ENCODE peak calls at places on chromosomes 6 and 20, in seven cellular contexts. U is SK-N-SH, F is H1, K is HCT116, C is HepG2, Z is GM12878, G is K562. N is an unnamed sample.

GRCh38 chr6:135012764-135013163 is 41.9 kb downstream of the HBS1L start:
- DNase-seq in K (no peak), C (no peak), F (no peak), G (no peak), U (no peak), Z (no peak), N (no peak)

GRCh38 chr20:3730803-3731370 is 1.6 kb upstream of the HSPA12B start:
- DNase-seq in U (no peak), Z (no peak), C (no peak), G (no peak), F (no peak), K (no peak), N (no peak)

GRCh38 chr6:19433101-19433500 is 404.1 kb upstream of the ID4 start:
- DNase-seq in G (no peak), F (no peak), C (no peak), K (no peak), U (no peak), Z (no peak), N (no peak)

GRCh38 chr20:32929162-32929561 is 70.4 kb downstream of the EFCAB8 start:
- DNase-seq in Z (no peak), C (no peak), G (no peak), F (no peak), K (no peak), U (no peak), N (no peak)

GRCh38 chr6:165218816-165219215 is 90.6 kb downstream of the C6orf118 start:
- DNase-seq in K (no peak), Z (no peak), G (no peak), F (no peak), U (no peak), C (no peak), N (no peak)

GRCh38 chr6:122673345-122673961 is 63.2 kb downstream of the PKIB start:
- DNase-seq in K (no peak), C (no peak), Z (no peak), U (no peak), F (no peak), G (no peak), N (no peak)

GRCh38 chr6:128327890-128328289 is 192.5 kb downstream of the PTPRK start:
- DNase-seq in F (peak; percentile 50), U (peak; percentile 1), Z (no peak), K (peak; percentile 3), C (peak; percentile 37), G (no peak), N (peak; percentile 15)

GRCh38 chr6:88867841-88868558 is 95.4 kb downstream of the RNGTT start:
- DNase-seq in U (no peak), Z (no peak), F (no peak), C (no peak), K (no peak), G (no peak), N (no peak)

GRCh38 chr6:130920969-130921368 is 93.8 kb downstream of the SMLR1 start:
- DNase-seq in G (no peak), F (no peak), U (no peak), C (no peak), K (no peak), Z (no peak), N (no peak)

GRCh38 chr6:158357570-158358216 is 45.4 kb downstream of the TULP4 start:
- DNase-seq in G (no peak), U (no peak), K (no peak), F (no peak), C (no peak), Z (peak; percentile 62), N (no peak)

GRCh38 chr20:25084616-25085187 is 2.8 kb upstream of the VSX1 start:
- DNase-seq in F (peak; percentile 68), U (no peak), C (no peak), Z (no peak), K (no peak), G (no peak), N (no peak)

GRCh38 chr20:25083773-25084615 is 2.1 kb upstream of the VSX1 start:
- DNase-seq in K (no peak), Z (no peak), F (no peak), C (no peak), U (no peak), G (no peak), N (no peak)

GRCh38 chr6:40695114-40695513 is 108.0 kb upstream of the LRFN2 start:
- DNase-seq in Z (no peak), F (no peak), K (no peak), C (no peak), U (peak; percentile 33), G (no peak), N (peak; percentile 32)

GRCh38 chr6:111524252-111524651 is 41.2 kb upstream of the REV3L start:
- DNase-seq in Z (no peak), F (no peak), G (no peak), K (no peak), U (no peak), C (no peak), N (no peak)

GRCh38 chr6:31945507-31946369 is at the start of gene CFB:
- DNase-seq in C (peak; percentile 100), Z (no peak), K (no peak), F (no peak), U (no peak), G (no peak), N (no peak)

GRCh38 chr6:161035981-161036263 is 44.4 kb downstream of the MAP3K4 start:
- DNase-seq in C (no peak), K (no peak), F (no peak), G (no peak), Z (no peak), U (no peak), N (no peak)

GRCh38 chr6:138580801-138581200 is 81.5 kb upstream of the NHSL1 start:
- DNase-seq in U (no peak), C (no peak), F (no peak), Z (no peak), G (no peak), K (no peak), N (no peak)

GRCh38 chr20:63316502-63316921 is 23.5 kb downstream of the COL20A1 start:
- DNase-seq in C (no peak), G (no peak), Z (no peak), K (no peak), F (no peak), U (no peak), N (no peak)

GRCh38 chr20:63318391-63319163 is 25.6 kb downstream of the COL20A1 start:
- DNase-seq in C (no peak), G (no peak), K (no peak), F (no peak), U (no peak), Z (no peak), N (no peak)

GRCh38 chr20:63317061-63317460 is 24.1 kb downstream of the COL20A1 start:
- DNase-seq in G (no peak), U (no peak), Z (no peak), C (no peak), K (no peak), F (no peak), N (no peak)

GRCh38 chr20:63319164-63320040 is 26.4 kb downstream of the COL20A1 start:
- DNase-seq in G (no peak), F (no peak), U (no peak), Z (no peak), K (no peak), C (no peak), N (no peak)

GRCh38 chr20:63317601-63318291 is 24.8 kb downstream of the COL20A1 start:
- DNase-seq in C (no peak), U (no peak), K (no peak), F (no peak), Z (no peak), G (no peak), N (no peak)
- TF ChIP-seq YY1 in C (no peak), U (no peak), K (no peak), F (no peak), Z (no peak), G (no peak), N (no peak)

DNA sequence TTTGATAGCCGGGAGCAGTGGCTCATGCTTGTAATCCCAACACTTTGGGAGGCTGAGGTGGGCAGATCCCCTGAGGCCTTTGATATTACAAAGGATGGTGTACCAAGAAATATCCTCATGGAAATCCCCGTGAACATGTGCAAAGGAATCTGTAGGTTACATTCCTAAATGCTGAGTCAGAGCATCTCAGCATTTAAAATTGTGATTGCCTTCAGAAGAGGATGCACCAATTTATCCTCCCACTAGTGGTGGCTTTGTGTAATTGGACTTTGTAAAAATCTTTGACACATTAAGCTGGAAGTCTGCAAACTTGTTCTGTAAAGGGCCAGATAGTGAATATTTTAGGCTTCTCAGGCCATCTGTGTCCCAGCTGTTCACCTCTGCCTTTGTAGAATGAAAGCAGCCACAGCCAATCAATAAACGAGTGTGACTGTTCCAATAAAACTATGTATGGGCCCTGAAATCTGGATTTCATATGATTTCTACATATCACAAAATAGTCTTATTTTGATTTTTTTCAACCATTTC is 11.8 kb downstream of the TMEM14B start:
- DNase-seq in G (peak; percentile 61), Z (no peak), K (peak; percentile 89), F (no peak), C (peak; percentile 88), U (peak; percentile 30), N (peak; percentile 15)
- TF ChIP-seq YY1 in G (no peak), Z (no peak), K (no peak), F (no peak), C (no peak), U (no peak), N (no peak)

DNA sequence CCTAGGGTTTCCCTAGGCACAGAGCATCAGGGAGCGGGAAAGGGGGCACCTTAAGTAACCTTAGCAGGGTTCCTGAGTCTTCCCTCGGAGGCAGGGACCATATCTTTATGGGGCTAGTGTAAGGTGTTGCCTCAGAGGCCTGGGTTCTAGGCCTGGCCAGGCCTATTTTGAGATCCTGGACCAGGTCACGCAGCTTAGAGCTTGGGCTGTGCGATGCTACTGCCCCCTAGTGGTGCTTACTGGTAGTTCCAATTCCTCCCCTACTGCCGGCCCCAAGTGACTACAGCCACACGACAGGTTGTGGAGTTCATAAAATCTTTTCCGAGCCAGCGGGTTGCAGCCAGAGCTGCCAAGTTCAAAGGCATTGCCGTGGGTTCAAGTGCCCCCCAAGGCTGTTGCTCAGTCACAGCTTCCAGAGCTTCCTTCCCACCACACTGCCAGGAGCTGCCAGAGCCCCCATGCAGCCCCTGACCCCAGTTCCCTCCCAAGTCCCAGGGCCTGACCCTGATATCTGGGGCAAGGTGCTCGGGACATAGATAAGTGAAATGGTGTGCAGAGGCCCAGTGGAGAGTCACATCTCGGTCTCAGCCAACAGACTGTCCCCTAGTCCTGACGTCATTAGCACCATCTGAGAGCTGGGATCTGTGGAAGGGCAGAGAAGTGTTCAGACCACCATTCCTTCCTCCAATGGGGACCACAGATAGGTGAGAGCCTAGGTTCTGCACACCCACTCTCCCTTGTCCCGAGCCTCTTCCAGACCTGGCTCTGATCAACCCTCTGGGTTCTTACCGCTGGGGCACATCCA is 3.3 kb downstream of the LRRC73 start:
- DNase-seq in K (peak; percentile 75), F (peak; percentile 94), C (peak; percentile 76), U (peak; percentile 89), G (peak; percentile 85), Z (peak; percentile 51), N (peak; percentile 76)
- TF ChIP-seq YY1 in K (no peak), F (no peak), C (peak; percentile 8), U (no peak), G (no peak), Z (peak; percentile 52), N (no peak)

DNA sequence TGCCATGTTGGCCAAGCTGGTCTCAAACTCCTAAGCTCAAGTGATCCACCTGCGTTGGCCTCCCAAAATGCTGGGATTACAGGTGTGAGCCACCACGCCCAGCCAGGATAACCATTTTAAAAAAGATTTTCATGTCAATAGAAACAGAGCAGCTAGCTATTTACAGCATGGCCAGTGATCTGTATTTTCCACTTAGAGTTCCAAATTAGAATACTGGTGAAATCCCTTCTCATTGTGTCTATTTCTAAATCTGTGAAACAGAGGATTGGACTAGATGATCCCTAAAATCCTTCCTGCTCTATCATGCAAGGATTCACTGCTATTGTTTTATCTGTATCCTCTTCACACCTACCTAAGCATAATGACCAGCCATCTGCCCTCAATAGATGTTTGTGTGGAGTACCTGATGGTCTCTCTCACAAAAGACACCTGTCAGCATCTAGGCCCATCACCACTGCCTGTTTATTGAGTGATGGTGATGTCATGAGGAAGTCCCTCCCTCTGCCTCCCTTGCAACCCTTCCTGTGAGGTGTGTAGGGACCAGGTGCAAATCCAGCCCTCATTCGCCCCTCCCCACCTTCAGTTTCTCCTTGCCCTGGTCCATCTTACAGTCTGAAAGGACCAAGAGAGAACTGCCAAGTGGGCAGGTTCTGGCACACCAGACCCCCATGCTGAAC is 26.5 kb upstream of the SMIM29 start:
- DNase-seq in U (no peak), F (no peak), G (peak; percentile 18), C (no peak), Z (no peak), K (no peak), N (no peak)
- TF ChIP-seq YY1 in U (no peak), F (no peak), G (no peak), C (no peak), Z (no peak), K (no peak), N (no peak)